ENCODE peak calls at places on chromosome 18, in five cellular contexts. One of them, this sample, is unnamed.
A peak's percentile ranks its signal among the peaks of the same experiment; 100 is the strongest.

GRCh38 chr18:28834889-28835288 is 658.0 kb upstream of the CDH2 start:
- DNase-seq in right lobe of liver: no peak
- DNase-seq in A549: peak; percentile 8
- DNase-seq in GM12891: no peak
- DNase-seq in H54: peak; percentile 2
- DNase-seq in this sample: no peak

GRCh38 chr18:55402731-55403405 is 185.1 kb downstream of the TCF4 start:
- DNase-seq in right lobe of liver: no peak
- DNase-seq in A549: no peak
- DNase-seq in H54: no peak
- DNase-seq in GM12891: no peak
- DNase-seq in this sample: no peak

GRCh38 chr18:22465859-22466602 is 48.3 kb upstream of the CTAGE1 start:
- DNase-seq in A549: peak; percentile 69
- DNase-seq in GM12891: no peak
- DNase-seq in H54: peak; percentile 42
- DNase-seq in right lobe of liver: no peak
- DNase-seq in this sample: peak; percentile 63

GRCh38 chr18:63476666-63477065 is at the start of gene SERPINB5:
- DNase-seq in H54: no peak
- DNase-seq in GM12891: no peak
- DNase-seq in right lobe of liver: no peak
- DNase-seq in A549: no peak
- DNase-seq in this sample: no peak

GRCh38 chr18:10232062-10232461 is 222.4 kb upstream of the APCDD1 start:
- DNase-seq in A549: no peak
- DNase-seq in GM12891: no peak
- DNase-seq in right lobe of liver: no peak
- DNase-seq in H54: no peak
- DNase-seq in this sample: no peak

GRCh38 chr18:38198956-38199355 is 633.4 kb upstream of the CELF4 start:
- DNase-seq in right lobe of liver: no peak
- DNase-seq in A549: no peak
- DNase-seq in GM12891: no peak
- DNase-seq in H54: no peak
- DNase-seq in this sample: no peak

GRCh38 chr18:64710105-64710861 is 561.4 kb upstream of the LINC00305 start:
- DNase-seq in A549: no peak
- DNase-seq in right lobe of liver: no peak
- DNase-seq in H54: no peak
- DNase-seq in GM12891: no peak
- DNase-seq in this sample: no peak

GRCh38 chr18:59129964-59130703 is 9.6 kb upstream of the SEC11C start:
- DNase-seq in H54: no peak
- DNase-seq in GM12891: no peak
- DNase-seq in right lobe of liver: no peak
- DNase-seq in A549: no peak
- DNase-seq in this sample: no peak

GRCh38 chr18:38576915-38577314 is 1011.3 kb upstream of the CELF4 start:
- DNase-seq in GM12891: no peak
- DNase-seq in H54: no peak
- DNase-seq in A549: no peak
- DNase-seq in right lobe of liver: no peak
- DNase-seq in this sample: no peak

GRCh38 chr18:48441405-48441881 is 32.3 kb upstream of the ZBTB7C start:
- DNase-seq in A549: no peak
- DNase-seq in H54: no peak
- DNase-seq in GM12891: no peak
- DNase-seq in right lobe of liver: no peak
- DNase-seq in this sample: peak; percentile 43

GRCh38 chr18:42736074-42736473 is 379.4 kb downstream of the RIT2 start:
- DNase-seq in A549: no peak
- DNase-seq in H54: no peak
- DNase-seq in right lobe of liver: no peak
- DNase-seq in GM12891: no peak
- DNase-seq in this sample: no peak

GRCh38 chr18:62912885-62913284 is 197.5 kb downstream of the PHLPP1 start:
- DNase-seq in A549: no peak
- DNase-seq in H54: no peak
- DNase-seq in GM12891: no peak
- DNase-seq in right lobe of liver: no peak
- DNase-seq in this sample: no peak

GRCh38 chr18:10783941-10784340 is 258.1 kb downstream of the NAPG start:
- DNase-seq in H54: no peak
- DNase-seq in A549: no peak
- DNase-seq in GM12891: no peak
- DNase-seq in right lobe of liver: no peak
- DNase-seq in this sample: no peak

GRCh38 chr18:47775961-47776360 is 154.5 kb downstream of the SMAD2 start:
- DNase-seq in A549: no peak
- DNase-seq in H54: no peak
- DNase-seq in right lobe of liver: no peak
- DNase-seq in GM12891: no peak
- DNase-seq in this sample: no peak

GRCh38 chr18:38174173-38174572 is 608.6 kb upstream of the CELF4 start:
- DNase-seq in right lobe of liver: no peak
- DNase-seq in H54: no peak
- DNase-seq in GM12891: no peak
- DNase-seq in A549: no peak
- DNase-seq in this sample: no peak

DNA sequence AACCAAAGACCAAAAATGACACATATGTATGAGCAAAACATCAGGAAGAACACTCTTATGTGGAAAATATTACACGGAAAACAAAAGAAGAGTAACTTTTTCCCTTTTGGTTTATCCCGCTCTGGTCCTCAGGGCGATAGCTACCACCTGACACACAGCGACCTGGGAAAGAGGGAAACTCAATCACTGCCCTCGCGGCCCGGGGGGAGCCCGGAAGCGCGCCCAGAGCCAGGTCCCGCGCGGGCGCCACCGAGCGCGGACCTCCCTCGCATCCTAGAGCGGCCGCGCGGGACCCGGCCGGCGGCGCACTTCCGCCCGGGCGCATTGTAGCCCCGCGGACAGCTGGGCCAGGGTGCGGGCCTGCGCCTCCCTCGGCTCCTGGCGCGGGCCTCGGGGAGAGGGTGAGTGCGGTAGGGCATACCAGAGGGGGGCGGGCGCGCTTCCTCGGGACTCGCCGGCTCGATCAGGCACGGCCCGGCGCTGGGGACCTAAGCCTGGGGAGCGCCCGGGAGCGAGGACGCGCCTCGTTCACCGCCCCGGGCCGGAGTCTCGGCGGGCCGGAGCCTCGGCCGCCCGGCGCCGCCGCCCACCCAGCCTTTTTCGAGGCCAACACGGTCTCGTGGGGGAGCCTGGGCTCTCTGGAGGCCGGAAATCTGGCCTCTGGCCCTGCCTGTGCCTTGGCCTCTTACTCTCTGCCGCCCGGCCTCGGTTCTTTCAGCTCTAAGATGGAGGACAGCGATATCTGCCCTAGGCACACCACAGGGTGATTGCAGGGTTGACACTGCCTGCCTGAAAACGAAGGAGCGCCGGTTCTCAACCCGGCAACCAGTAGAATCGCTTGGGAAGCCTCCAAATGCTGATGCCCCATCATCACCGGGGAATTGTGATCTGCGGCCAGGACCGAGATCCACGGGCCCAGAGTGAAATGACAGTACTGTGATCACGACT is at the start of gene ELAC1:
- DNase-seq in GM12891: peak; percentile 78
- DNase-seq in right lobe of liver: peak; percentile 84
- DNase-seq in H54: peak; percentile 61
- DNase-seq in A549: peak; percentile 50
- DNase-seq in this sample: peak; percentile 88
- TF ChIP-seq POLR2A in GM12891: peak; percentile 87
- TF ChIP-seq POLR2A in right lobe of liver: peak; percentile 98
- TF ChIP-seq POLR2A in H54: peak; percentile 83
- TF ChIP-seq POLR2A in A549: peak; percentile 77
- TF ChIP-seq POLR2A in this sample: peak; percentile 89

GRCh38 chr18:286515-287310 is 18.9 kb upstream of the THOC1 start:
- DNase-seq in A549: no peak
- DNase-seq in GM12891: no peak
- DNase-seq in right lobe of liver: no peak
- DNase-seq in H54: no peak
- DNase-seq in this sample: no peak
- TF ChIP-seq POLR2A in A549: no peak
- TF ChIP-seq POLR2A in GM12891: no peak
- TF ChIP-seq POLR2A in right lobe of liver: no peak
- TF ChIP-seq POLR2A in H54: no peak
- TF ChIP-seq POLR2A in this sample: no peak

GRCh38 chr18:13726972-13727331 is 479 bp downstream of the RNMT start:
- DNase-seq in A549: peak; percentile 5
- DNase-seq in GM12891: peak; percentile 7
- DNase-seq in H54: peak; percentile 11
- DNase-seq in right lobe of liver: peak; percentile 62
- DNase-seq in this sample: no peak

GRCh38 chr18:13730486-13730885 is 4.0 kb downstream of the RNMT start:
- DNase-seq in right lobe of liver: no peak
- DNase-seq in A549: no peak
- DNase-seq in H54: no peak
- DNase-seq in GM12891: no peak
- DNase-seq in this sample: no peak

GRCh38 chr18:13725566-13726227 is 661 bp downstream of the FAM210A start:
- DNase-seq in H54: no peak
- DNase-seq in A549: no peak
- DNase-seq in right lobe of liver: no peak
- DNase-seq in GM12891: no peak
- DNase-seq in this sample: no peak

GRCh38 chr18:13726228-13726971 is at the start of the genes FAM210A and RNMT:
- DNase-seq in right lobe of liver: peak; percentile 98
- DNase-seq in H54: peak; percentile 78
- DNase-seq in A549: peak; percentile 56
- DNase-seq in GM12891: peak; percentile 80
- DNase-seq in this sample: peak; percentile 97
- TF ChIP-seq POLR2A in right lobe of liver: peak; percentile 72
- TF ChIP-seq POLR2A in H54: peak; percentile 69
- TF ChIP-seq POLR2A in A549: peak; percentile 39
- TF ChIP-seq POLR2A in GM12891: peak; percentile 67
- TF ChIP-seq POLR2A in this sample: peak; percentile 71

GRCh38 chr18:77099501-77100370 is 32.8 kb downstream of the MBP start:
- DNase-seq in GM12891: no peak
- DNase-seq in H54: no peak
- DNase-seq in A549: no peak
- DNase-seq in right lobe of liver: no peak
- DNase-seq in this sample: no peak

GRCh38 chr18:77102246-77103040 is 30.1 kb downstream of the MBP start:
- DNase-seq in GM12891: no peak
- DNase-seq in right lobe of liver: no peak
- DNase-seq in H54: no peak
- DNase-seq in A549: no peak
- DNase-seq in this sample: no peak

GRCh38 chr18:77103181-77103875 is 29.3 kb downstream of the MBP start:
- DNase-seq in H54: no peak
- DNase-seq in A549: no peak
- DNase-seq in GM12891: no peak
- DNase-seq in right lobe of liver: no peak
- DNase-seq in this sample: no peak

GRCh38 chr18:77100751-77101355 is 31.7 kb downstream of the MBP start:
- DNase-seq in H54: no peak
- DNase-seq in A549: no peak
- DNase-seq in right lobe of liver: no peak
- DNase-seq in GM12891: no peak
- DNase-seq in this sample: no peak

DNA sequence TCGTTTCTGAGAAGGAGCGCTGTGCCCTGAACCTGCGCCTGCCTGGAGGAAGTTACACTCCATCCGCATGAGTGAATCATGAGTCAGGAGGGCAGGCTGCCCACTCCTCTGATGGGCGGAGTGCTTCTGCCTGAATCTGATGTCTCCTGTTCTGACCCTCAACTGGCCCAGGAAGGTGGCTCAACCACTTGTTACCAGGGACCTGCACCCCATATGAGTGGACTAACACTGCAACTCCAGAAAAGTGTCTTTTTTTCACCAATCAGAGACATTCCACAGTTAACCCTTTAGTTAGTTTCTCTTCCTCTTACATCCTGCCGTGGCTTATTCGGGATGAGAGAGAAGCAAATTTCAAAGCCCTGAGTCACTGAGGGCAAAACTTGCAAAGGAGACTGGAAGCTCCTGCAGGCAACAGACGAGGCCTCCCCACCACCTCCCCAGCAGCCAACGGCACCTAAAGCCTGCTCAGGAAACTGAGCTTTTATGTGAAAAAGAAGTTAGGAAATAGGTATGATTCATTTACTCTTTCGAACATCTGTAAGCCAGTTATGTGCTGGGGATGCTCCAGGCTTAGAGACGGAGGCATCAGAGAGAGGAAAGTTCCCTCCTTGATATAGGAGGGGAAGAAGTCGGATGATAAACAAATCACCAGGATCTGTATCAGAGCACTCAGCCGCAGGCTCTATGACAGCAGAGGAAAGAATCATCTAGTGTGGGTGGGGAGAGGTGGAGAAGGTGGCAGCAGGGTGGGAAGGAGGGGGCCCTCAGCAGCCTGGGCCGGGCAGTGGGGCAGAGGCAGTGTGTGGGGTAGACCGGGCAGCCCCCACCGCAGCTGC is 31.0 kb downstream of the MBP start:
- DNase-seq in A549: peak; percentile 86
- DNase-seq in right lobe of liver: peak; percentile 74
- DNase-seq in GM12891: no peak
- DNase-seq in H54: peak; percentile 38
- DNase-seq in this sample: peak; percentile 83
- TF ChIP-seq POLR2A in A549: no peak
- TF ChIP-seq POLR2A in right lobe of liver: peak; percentile 39
- TF ChIP-seq POLR2A in GM12891: no peak
- TF ChIP-seq POLR2A in H54: no peak
- TF ChIP-seq POLR2A in this sample: no peak

GRCh38 chr18:8703781-8704301 is 1.5 kb upstream of the MTCL1 start:
- DNase-seq in A549: no peak
- DNase-seq in right lobe of liver: no peak
- DNase-seq in GM12891: no peak
- DNase-seq in H54: no peak
- DNase-seq in this sample: no peak

GRCh38 chr18:8705941-8706544 is 687 bp downstream of the MTCL1 start:
- DNase-seq in H54: peak; percentile 26
- DNase-seq in GM12891: peak; percentile 37
- DNase-seq in A549: no peak
- DNase-seq in right lobe of liver: peak; percentile 35
- DNase-seq in this sample: no peak

GRCh38 chr18:8703181-8703638 is 2.1 kb upstream of the MTCL1 start:
- DNase-seq in GM12891: no peak
- DNase-seq in right lobe of liver: no peak
- DNase-seq in H54: no peak
- DNase-seq in A549: no peak
- DNase-seq in this sample: no peak

GRCh38 chr18:8705280-8705940 is at the start of gene MTCL1:
- DNase-seq in H54: peak; percentile 78
- DNase-seq in A549: peak; percentile 73
- DNase-seq in right lobe of liver: peak; percentile 55
- DNase-seq in GM12891: peak; percentile 65
- DNase-seq in this sample: peak; percentile 31

GRCh38 chr18:8704361-8705279 is 736 bp upstream of the MTCL1 start:
- DNase-seq in A549: peak; percentile 84
- DNase-seq in H54: peak; percentile 88
- DNase-seq in GM12891: peak; percentile 97
- DNase-seq in right lobe of liver: peak; percentile 95
- DNase-seq in this sample: peak; percentile 93
- TF ChIP-seq POLR2A in A549: peak; percentile 58
- TF ChIP-seq POLR2A in H54: peak; percentile 62
- TF ChIP-seq POLR2A in GM12891: no peak
- TF ChIP-seq POLR2A in right lobe of liver: peak; percentile 58
- TF ChIP-seq POLR2A in this sample: no peak